ENCODE peak calls at places on chromosomes 16 and 17, in four cellular contexts. One of them, this sample, is unnamed.

GRCh38 chr17:67481808-67482207 is 104.7 kb downstream of the PITPNC1 start:
- DNase-seq in right atrium auricular region: no peak
- DNase-seq in pancreas: no peak
- DNase-seq in hepatocyte: peak
- DNase-seq in this sample: no peak

GRCh38 chr16:89687092-89687940 is 827 bp downstream of the CDK10 start:
- DNase-seq in right atrium auricular region: no peak
- DNase-seq in pancreas: peak
- DNase-seq in hepatocyte: peak
- DNase-seq in this sample: peak

GRCh38 chr17:9346296-9346926 is 229.2 kb downstream of the STX8 start:
- DNase-seq in right atrium auricular region: no peak
- DNase-seq in hepatocyte: no peak
- DNase-seq in pancreas: no peak
- DNase-seq in this sample: no peak

GRCh38 chr16:69861276-69862030 is 89.7 kb upstream of the CLEC18A start:
- DNase-seq in right atrium auricular region: peak
- DNase-seq in hepatocyte: peak
- DNase-seq in pancreas: peak
- DNase-seq in this sample: no peak

GRCh38 chr16:2518823-2519710 is 1.1 kb upstream of the AMDHD2 start:
- DNase-seq in pancreas: no peak
- DNase-seq in right atrium auricular region: no peak
- DNase-seq in hepatocyte: no peak
- DNase-seq in this sample: peak

GRCh38 chr17:42230225-42230624 is 35.9 kb upstream of the GHDC start:
- DNase-seq in pancreas: no peak
- DNase-seq in right atrium auricular region: no peak
- DNase-seq in hepatocyte: no peak
- DNase-seq in this sample: no peak

GRCh38 chr17:79020631-79021301 is 3.2 kb upstream of the C1QTNF1 start:
- DNase-seq in hepatocyte: no peak
- DNase-seq in right atrium auricular region: no peak
- DNase-seq in pancreas: no peak
- DNase-seq in this sample: no peak

GRCh38 chr17:74442670-74443515 is 11.0 kb downstream of the GPRC5C start:
- DNase-seq in right atrium auricular region: peak
- DNase-seq in hepatocyte: peak
- DNase-seq in pancreas: peak
- DNase-seq in this sample: peak

GRCh38 chr17:31251075-31251474 is 46.0 kb downstream of the OMG start:
- DNase-seq in hepatocyte: no peak
- DNase-seq in right atrium auricular region: no peak
- DNase-seq in pancreas: no peak
- DNase-seq in this sample: no peak

GRCh38 chr17:1147664-1148063 is 32.1 kb downstream of the ABR start:
- DNase-seq in pancreas: no peak
- DNase-seq in right atrium auricular region: no peak
- DNase-seq in hepatocyte: peak
- DNase-seq in this sample: no peak

GRCh38 chr17:77317091-77317519 is 176.3 kb downstream of the SEC14L1 start:
- DNase-seq in pancreas: no peak
- DNase-seq in hepatocyte: no peak
- DNase-seq in right atrium auricular region: no peak
- DNase-seq in this sample: peak

GRCh38 chr16:79316004-79316458 is 284.5 kb downstream of the MAF start:
- DNase-seq in right atrium auricular region: no peak
- DNase-seq in pancreas: no peak
- DNase-seq in hepatocyte: no peak
- DNase-seq in this sample: no peak

GRCh38 chr16:676565-677297 is 1.3 kb downstream of the RHBDL1 start:
- DNase-seq in right atrium auricular region: no peak
- DNase-seq in pancreas: no peak
- DNase-seq in hepatocyte: no peak
- DNase-seq in this sample: no peak

GRCh38 chr16:9225527-9226316 is 134.3 kb downstream of the HAPSTR1 start:
- DNase-seq in right atrium auricular region: no peak
- DNase-seq in pancreas: no peak
- DNase-seq in hepatocyte: peak
- DNase-seq in this sample: no peak

GRCh38 chr17:39782481-39782880 is 44.7 kb downstream of the GRB7 start:
- DNase-seq in pancreas: no peak
- DNase-seq in right atrium auricular region: no peak
- DNase-seq in hepatocyte: peak
- DNase-seq in this sample: no peak

GRCh38 chr17:40422990-40423611 is 5.4 kb upstream of the TOP2A start:
- DNase-seq in hepatocyte: no peak
- DNase-seq in right atrium auricular region: no peak
- DNase-seq in pancreas: no peak
- DNase-seq in this sample: no peak

DNA sequence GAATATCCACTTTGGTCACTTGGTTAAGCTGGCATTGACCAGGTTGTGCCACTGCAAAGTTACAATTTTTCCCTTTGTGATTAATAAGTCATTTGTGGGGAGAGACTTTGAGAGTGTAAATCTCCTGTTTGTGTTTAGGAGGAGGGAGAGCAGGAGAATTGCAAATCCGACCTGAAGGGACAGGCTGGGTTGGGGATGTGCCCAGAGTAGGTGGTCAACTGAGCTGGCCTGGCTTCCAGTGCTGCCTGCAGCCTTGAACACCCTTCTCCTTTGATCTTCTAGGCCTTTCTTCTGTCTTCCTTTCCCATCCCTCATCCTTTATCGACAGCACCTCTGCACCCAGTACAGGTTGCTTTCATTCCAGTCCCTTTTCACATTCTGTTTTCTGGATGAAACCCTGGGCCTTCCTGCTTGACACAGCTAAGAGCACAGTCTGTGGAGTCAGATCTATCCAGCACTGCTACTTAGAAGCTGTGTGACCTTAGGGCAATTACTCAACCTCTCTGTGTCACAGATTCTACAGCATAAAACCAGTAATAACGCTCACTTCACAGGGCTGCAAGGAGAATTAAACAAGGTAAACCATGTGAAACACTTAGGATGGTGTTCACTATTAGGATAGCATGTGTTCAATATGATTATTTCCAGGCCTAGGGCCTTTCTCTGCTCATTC is 969 bp upstream of the CSNK2A2 start:
- DNase-seq in pancreas: no peak
- DNase-seq in right atrium auricular region: no peak
- DNase-seq in hepatocyte: no peak
- DNase-seq in this sample: no peak
- H3K4me3 ChIP-seq in pancreas: no peak
- H3K4me3 ChIP-seq in right atrium auricular region: no peak
- H3K4me3 ChIP-seq in hepatocyte: no peak
- H3K4me3 ChIP-seq in this sample: no peak

DNA sequence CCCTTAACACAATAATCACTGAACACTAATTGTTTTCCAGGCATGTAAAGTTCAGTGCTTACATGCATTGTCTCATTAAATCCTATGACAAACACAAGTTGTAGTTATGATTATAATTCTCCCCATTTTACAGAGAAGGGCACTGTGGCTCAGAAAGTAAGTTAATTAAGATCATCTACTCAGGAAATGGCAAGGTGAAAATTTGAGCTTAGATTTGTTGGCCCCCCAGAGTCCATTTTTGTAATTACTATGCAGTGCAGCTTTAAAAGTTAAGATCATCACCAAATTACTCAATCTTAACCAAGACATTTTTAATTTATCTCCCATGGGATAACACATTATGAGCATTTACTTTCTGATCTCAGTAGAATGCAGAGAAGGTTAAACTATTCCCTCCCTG is 34.2 kb upstream of the CCL1 start:
- DNase-seq in pancreas: no peak
- DNase-seq in hepatocyte: no peak
- DNase-seq in right atrium auricular region: no peak
- DNase-seq in this sample: no peak
- H3K27ac ChIP-seq in pancreas: no peak
- H3K27ac ChIP-seq in hepatocyte: no peak
- H3K27ac ChIP-seq in right atrium auricular region: no peak
- H3K27ac ChIP-seq in this sample: no peak

GRCh38 chr16:86580063-86580797 is 1.9 kb downstream of the FOXL1 start:
- DNase-seq in hepatocyte: no peak
- DNase-seq in pancreas: no peak
- DNase-seq in right atrium auricular region: no peak
- DNase-seq in this sample: no peak
- H3K4me3 ChIP-seq in hepatocyte: no peak
- H3K4me3 ChIP-seq in pancreas: no peak
- H3K4me3 ChIP-seq in right atrium auricular region: no peak
- H3K4me3 ChIP-seq in this sample: no peak

GRCh38 chr17:27466748-27467375 is 10.6 kb downstream of the KSR1 start:
- DNase-seq in pancreas: no peak
- DNase-seq in right atrium auricular region: no peak
- DNase-seq in hepatocyte: no peak
- DNase-seq in this sample: no peak
- H3K27ac ChIP-seq in pancreas: no peak
- H3K27ac ChIP-seq in right atrium auricular region: peak
- H3K27ac ChIP-seq in hepatocyte: no peak
- H3K27ac ChIP-seq in this sample: no peak

DNA sequence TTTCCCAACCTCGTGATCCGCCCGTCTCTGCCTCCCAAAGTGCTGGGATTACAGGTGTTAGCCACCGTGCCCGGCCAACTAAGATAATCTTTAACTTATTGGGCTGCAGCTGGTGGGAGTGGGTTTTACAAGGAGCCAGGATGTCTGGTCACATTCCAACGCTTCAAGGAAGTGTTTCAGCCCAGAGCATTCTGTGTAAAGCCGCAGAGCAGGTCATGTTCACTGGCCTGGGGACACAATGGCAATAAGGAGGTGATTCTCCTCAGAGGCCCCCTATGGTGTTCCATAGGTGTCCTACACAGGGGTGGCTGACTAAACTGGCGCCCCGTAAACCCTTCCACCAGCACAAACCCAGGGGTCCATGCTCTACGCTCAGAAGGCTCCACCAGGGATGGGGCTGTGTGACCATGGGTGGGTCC is 1.2 kb downstream of the QPRT start:
- DNase-seq in pancreas: no peak
- DNase-seq in right atrium auricular region: no peak
- DNase-seq in hepatocyte: peak
- DNase-seq in this sample: no peak
- H3K4me3 ChIP-seq in pancreas: peak
- H3K4me3 ChIP-seq in right atrium auricular region: no peak
- H3K4me3 ChIP-seq in hepatocyte: peak
- H3K4me3 ChIP-seq in this sample: peak

GRCh38 chr17:57542518-57542917 is 202.6 kb downstream of the CCDC182 start:
- DNase-seq in hepatocyte: no peak
- DNase-seq in pancreas: no peak
- DNase-seq in right atrium auricular region: no peak
- DNase-seq in this sample: no peak
- H3K27ac ChIP-seq in hepatocyte: peak
- H3K27ac ChIP-seq in pancreas: no peak
- H3K27ac ChIP-seq in right atrium auricular region: peak
- H3K27ac ChIP-seq in this sample: no peak